ENCODE peak calls at places on chromosomes 5 and 9, in six cellular contexts. G is C1 segment of cervical spinal cord, L is endothelial cell of umbilical vein, I is ACHN, O is Peyer's patch, D is IMR-90. X is an unnamed sample.

GRCh38 chr5:141392429-141393198 is at the start of gene PCDHGA8:
- DNase-seq in I (no peak), D (peak; percentile 49), L (no peak), O (no peak), G (no peak), X (no peak)

GRCh38 chr9:95004452-95005275 is 278.2 kb downstream of the AOPEP start:
- DNase-seq in O (peak; percentile 84), L (peak; percentile 19), D (no peak), I (peak; percentile 45), G (no peak), X (no peak)

GRCh38 chr5:149723374-149723773 is 6.7 kb upstream of the PPARGC1B start:
- DNase-seq in O (no peak), G (no peak), D (no peak), I (no peak), L (no peak), X (no peak)

GRCh38 chr9:83281306-83282255 is 218.6 kb upstream of the RASEF start:
- DNase-seq in G (no peak), I (peak; percentile 64), O (no peak), L (peak; percentile 82), D (no peak), X (peak; percentile 49)

GRCh38 chr5:96881511-96882115 is 5.3 kb downstream of the ERAP2 start:
- DNase-seq in I (peak; percentile 65), O (no peak), G (no peak), L (peak; percentile 88), D (peak; percentile 89), X (no peak)

GRCh38 chr5:133709074-133709676 is 96.8 kb upstream of the FSTL4 start:
- DNase-seq in D (no peak), I (no peak), G (no peak), L (peak; percentile 6), O (no peak), X (no peak)

GRCh38 chr5:52878671-52879070 is 91.0 kb downstream of the ITGA1 start:
- DNase-seq in D (peak; percentile 44), G (no peak), I (no peak), L (peak; percentile 22), O (no peak), X (no peak)

GRCh38 chr5:173315495-173316352 is 12.5 kb downstream of the STC2 start:
- DNase-seq in O (no peak), G (no peak), D (peak; percentile 91), L (no peak), I (peak; percentile 3), X (peak; percentile 38)

GRCh38 chr5:43674536-43674935 is 71.6 kb downstream of the NNT start:
- DNase-seq in I (no peak), O (no peak), G (no peak), L (no peak), D (peak; percentile 53), X (no peak)

GRCh38 chr9:89463986-89464901 is 33.7 kb downstream of the SEMA4D start:
- DNase-seq in L (no peak), D (no peak), I (peak; percentile 70), O (peak; percentile 38), G (no peak), X (no peak)

GRCh38 chr5:154038241-154038603 is 488 bp downstream of the FAM114A2 start:
- DNase-seq in G (peak; percentile 21), L (no peak), O (no peak), I (no peak), D (no peak), X (no peak)

GRCh38 chr5:140764177-140765020 is 21.5 kb upstream of the PCDHA1 start:
- DNase-seq in L (peak; percentile 4), O (no peak), G (no peak), D (no peak), I (no peak), X (no peak)

GRCh38 chr5:28216939-28217360 is 1178.6 kb upstream of the CDH9 start:
- DNase-seq in O (no peak), G (no peak), L (no peak), I (no peak), D (no peak), X (no peak)

GRCh38 chr5:40812125-40812524 is 14.0 kb upstream of the PRKAA1 start:
- DNase-seq in D (no peak), G (no peak), O (no peak), L (no peak), I (no peak), X (no peak)

GRCh38 chr5:67636091-67636490 is 439.5 kb upstream of the CD180 start:
- DNase-seq in I (no peak), D (no peak), L (no peak), O (no peak), G (peak; percentile 39), X (peak; percentile 9)

GRCh38 chr5:90119531-90119940 is 290.0 kb downstream of the CETN3 start:
- DNase-seq in O (no peak), D (no peak), I (no peak), G (no peak), L (no peak), X (no peak)

GRCh38 chr5:109247943-109248342 is 161.8 kb downstream of the PJA2 start:
- DNase-seq in I (no peak), G (no peak), D (no peak), L (no peak), O (no peak), X (no peak)

GRCh38 chr9:125529589-125530515 is 177.2 kb downstream of the MAPKAP1 start:
- DNase-seq in I (no peak), L (no peak), D (no peak), O (no peak), G (no peak), X (no peak)

GRCh38 chr9:93902780-93903655 is 52.1 kb downstream of the BARX1 start:
- DNase-seq in O (peak; percentile 39), L (no peak), D (no peak), G (no peak), I (no peak), X (no peak)

GRCh38 chr9:132647355-132647754 is 22.4 kb downstream of the DDX31 start:
- DNase-seq in G (no peak), D (peak; percentile 100), O (no peak), L (no peak), I (peak; percentile 91), X (no peak)

GRCh38 chr9:31519011-31519410 is 865.4 kb upstream of the ACO1 start:
- DNase-seq in D (no peak), G (no peak), O (no peak), L (no peak), I (no peak), X (no peak)

GRCh38 chr5:66015296-66015960 is 89.1 kb downstream of the ERBIN start:
- DNase-seq in O (no peak), I (no peak), L (peak; percentile 10), D (peak; percentile 10), G (no peak), X (no peak)

GRCh38 chr9:76576344-76576743 is 117.4 kb downstream of the GCNT1 start:
- DNase-seq in O (no peak), L (no peak), D (peak; percentile 66), G (no peak), I (peak; percentile 11), X (no peak)

GRCh38 chr9:88179080-88179521 is 40.8 kb upstream of the SPATA31C2 start:
- DNase-seq in I (no peak), O (peak; percentile 53), G (no peak), L (no peak), D (no peak), X (no peak)

GRCh38 chr9:78835928-78836450 is 539.1 kb downstream of the PSAT1 start:
- DNase-seq in L (no peak), D (peak; percentile 29), G (no peak), O (no peak), I (no peak), X (no peak)

GRCh38 chr5:103280962-103281361 is 22.4 kb downstream of the MACIR start:
- DNase-seq in L (no peak), G (no peak), D (no peak), I (no peak), O (no peak), X (no peak)

GRCh38 chr9:13707635-13708410 is 428.3 kb upstream of the MPDZ start:
- DNase-seq in O (no peak), L (peak; percentile 98), D (peak; percentile 47), G (no peak), I (no peak), X (no peak)

GRCh38 chr5:7606840-7607453 is 211.0 kb downstream of the ADCY2 start:
- DNase-seq in I (no peak), L (no peak), G (no peak), D (no peak), O (no peak), X (no peak)

GRCh38 chr5:82748688-82749091 is 328.5 kb downstream of the TMEM167A start:
- DNase-seq in G (no peak), D (no peak), I (no peak), O (no peak), L (peak; percentile 52), X (no peak)

GRCh38 chr9:93218671-93219420 is 34.9 kb downstream of the WNK2 start:
- DNase-seq in L (no peak), I (no peak), G (no peak), O (peak; percentile 43), D (no peak), X (no peak)

GRCh38 chr5:73204733-73205132 is 31.7 kb downstream of the TMEM174 start:
- DNase-seq in I (no peak), D (no peak), O (no peak), L (no peak), G (no peak), X (no peak)

GRCh38 chr5:36301858-36302603 is at the start of gene RANBP3L:
- DNase-seq in G (no peak), I (peak; percentile 14), D (peak; percentile 56), O (no peak), L (peak; percentile 69), X (peak; percentile 4)

GRCh38 chr9:18684608-18685317 is 210.8 kb downstream of the ADAMTSL1 start:
- DNase-seq in L (no peak), D (no peak), I (no peak), O (no peak), G (no peak), X (no peak)

GRCh38 chr5:113047733-113048652 is 71.4 kb downstream of the DCP2 start:
- DNase-seq in D (no peak), G (peak; percentile 19), I (no peak), O (no peak), L (peak; percentile 45), X (no peak)

GRCh38 chr5:122153774-122154173 is 24.4 kb downstream of the ZNF474 start:
- DNase-seq in L (no peak), G (no peak), O (no peak), I (no peak), D (peak; percentile 26), X (no peak)

GRCh38 chr5:122942164-122942914 is 94.2 kb downstream of the PPIC start:
- DNase-seq in D (peak; percentile 4), G (no peak), L (peak; percentile 64), O (no peak), I (no peak), X (no peak)

GRCh38 chr5:98909363-98909762 is 19.4 kb downstream of the CHD1 start:
- DNase-seq in O (no peak), G (no peak), D (no peak), L (no peak), I (no peak), X (no peak)

GRCh38 chr5:148844433-148845279 is 18.2 kb downstream of the ADRB2 start:
- DNase-seq in I (peak; percentile 23), O (no peak), G (no peak), L (no peak), D (peak; percentile 16), X (no peak)

GRCh38 chr9:32706004-32706749 is 70.7 kb upstream of the TAF1L start:
- DNase-seq in L (no peak), D (peak; percentile 15), G (no peak), I (no peak), O (no peak), X (no peak)

X was measured in amygdala.